ENCODE peak calls at places on chromosomes 12 and 14, in seven cellular contexts. Y is tibial nerve, T is aorta, E is astrocyte, S is prostate gland, B is right lobe of liver, W is dorsolateral prefrontal cortex. U is an unnamed sample.
A peak's percentile ranks its signal among the peaks of the same experiment; 100 is the strongest.

GRCh38 chr12:13208533-13209278 is 12.2 kb downstream of the EMP1 start:
- DNase-seq in Y (no peak), B (no peak), T (no peak), S (no peak), W (no peak), E (no peak), U (no peak)

GRCh38 chr14:25411933-25412757 is 362.2 kb upstream of the STXBP6 start:
- DNase-seq in Y (no peak), E (no peak), B (no peak), W (peak; percentile 44), T (no peak), S (no peak), U (no peak)

GRCh38 chr14:99982449-99983250 is 82.6 kb upstream of the EVL start:
- DNase-seq in Y (no peak), E (peak; percentile 29), T (no peak), B (no peak), W (peak; percentile 43), S (peak; percentile 51), U (no peak)

GRCh38 chr12:2282321-2282720 is 229.5 kb downstream of the CACNA1C start:
- DNase-seq in Y (no peak), S (no peak), E (no peak), B (no peak), W (no peak), T (no peak), U (no peak)

GRCh38 chr12:34291001-34291400 is 268.7 kb downstream of the ALG10 start:
- DNase-seq in S (no peak), E (no peak), W (no peak), T (peak; percentile 55), Y (peak; percentile 0), B (no peak), U (no peak)

GRCh38 chr14:59918824-59919581 is 941 bp upstream of the LRRC9 start:
- DNase-seq in S (peak; percentile 17), W (peak; percentile 10), E (peak; percentile 35), T (no peak), Y (no peak), B (peak; percentile 46), U (no peak)

GRCh38 chr14:68621400-68622365 is 171.2 kb downstream of the ZFP36L1 start:
- DNase-seq in Y (no peak), S (no peak), E (peak; percentile 60), W (peak; percentile 34), T (peak; percentile 86), B (no peak), U (peak; percentile 76)

GRCh38 chr12:3720772-3721171 is 32.1 kb downstream of the CRACR2A start:
- DNase-seq in Y (no peak), W (no peak), E (no peak), T (no peak), S (no peak), B (no peak), U (no peak)

GRCh38 chr14:61749264-61749663 is 13.0 kb upstream of the SNAPC1 start:
- DNase-seq in W (no peak), B (no peak), T (no peak), E (no peak), Y (no peak), S (no peak), U (no peak)

GRCh38 chr12:121823101-121823726 is 19.4 kb downstream of the SETD1B start:
- DNase-seq in T (no peak), B (peak; percentile 55), S (no peak), E (no peak), W (no peak), Y (no peak), U (no peak)

GRCh38 chr12:76199808-76200207 is 115.3 kb upstream of the NAP1L1 start:
- DNase-seq in Y (no peak), W (no peak), T (no peak), E (peak; percentile 69), S (no peak), B (no peak), U (no peak)

GRCh38 chr14:52400846-52401245 is 86.7 kb downstream of the PTGER2 start:
- DNase-seq in S (no peak), W (no peak), T (no peak), Y (no peak), E (no peak), B (no peak), U (no peak)

GRCh38 chr12:5154091-5154490 is 110.4 kb downstream of the KCNA5 start:
- DNase-seq in W (no peak), B (no peak), T (no peak), E (no peak), S (no peak), Y (no peak), U (no peak)

GRCh38 chr14:97783001-97783400 is 985.8 kb downstream of the VRK1 start:
- DNase-seq in T (no peak), Y (no peak), B (no peak), W (no peak), S (no peak), E (no peak), U (no peak)

GRCh38 chr14:90532826-90533525 is 136.1 kb downstream of the CALM1 start:
- DNase-seq in T (no peak), S (no peak), B (peak; percentile 33), W (no peak), Y (no peak), E (no peak), U (peak; percentile 5)

GRCh38 chr12:14629832-14630688 is 62.4 kb upstream of the PLBD1 start:
- DNase-seq in Y (peak; percentile 61), T (peak; percentile 84), S (peak; percentile 72), W (peak; percentile 60), E (peak; percentile 41), B (peak; percentile 63), U (peak; percentile 26)

GRCh38 chr12:125280482-125281377 is 215.5 kb downstream of the AACS start:
- DNase-seq in W (no peak), B (no peak), E (no peak), Y (no peak), T (no peak), S (no peak), U (no peak)

GRCh38 chr12:22271036-22271435 is 63.5 kb downstream of the ST8SIA1 start:
- DNase-seq in S (no peak), B (no peak), T (no peak), E (peak; percentile 94), Y (no peak), W (no peak), U (no peak)

GRCh38 chr14:77296155-77296554 is 24.5 kb downstream of the POMT2 start:
- DNase-seq in Y (no peak), E (no peak), T (no peak), S (no peak), B (no peak), W (no peak), U (no peak)

GRCh38 chr14:24437020-24437735 is 5.4 kb downstream of the SDR39U1 start:
- DNase-seq in Y (no peak), W (no peak), E (no peak), S (no peak), T (no peak), B (no peak), U (no peak)

GRCh38 chr12:2273288-2273687 is 220.5 kb downstream of the CACNA1C start:
- DNase-seq in E (peak; percentile 58), T (peak; percentile 85), Y (no peak), W (no peak), S (no peak), B (no peak), U (no peak)

GRCh38 chr12:83866477-83866876 is 1046.1 kb downstream of the SLC6A15 start:
- DNase-seq in B (no peak), T (no peak), W (no peak), Y (no peak), E (no peak), S (no peak), U (no peak)

GRCh38 chr12:132545183-132545953 is 55.4 kb downstream of the FBRSL1 start:
- DNase-seq in S (no peak), T (no peak), B (no peak), W (no peak), Y (no peak), E (no peak), U (no peak)

GRCh38 chr12:124286414-124286813 is 8.5 kb upstream of the RFLNA start:
- DNase-seq in Y (no peak), S (no peak), W (no peak), E (peak; percentile 76), T (no peak), B (peak; percentile 38), U (no peak)

GRCh38 chr12:58895053-58895452 is 25.3 kb downstream of the LRIG3 start:
- DNase-seq in E (no peak), W (no peak), S (no peak), T (no peak), Y (no peak), B (no peak), U (no peak)

GRCh38 chr12:3218150-3218845 is 141.1 kb downstream of the TSPAN9 start:
- DNase-seq in E (peak; percentile 67), S (peak; percentile 77), B (no peak), T (peak; percentile 95), Y (peak; percentile 67), W (peak; percentile 30), U (peak; percentile 66)

GRCh38 chr14:34623506-34623905 is 6.4 kb downstream of the SNX6 start:
- DNase-seq in E (no peak), Y (no peak), B (no peak), T (no peak), S (no peak), W (no peak), U (no peak)
- H3K27ac ChIP-seq in E (no peak overlapping the region), Y (peak overlapping the region; percentile 50), B (no peak overlapping the region), T (no peak overlapping the region), S (no peak overlapping the region), W (peak overlapping the region; percentile 65), U (no peak overlapping the region)

GRCh38 chr14:74425525-74426201 is 347 bp downstream of the SYNDIG1L start:
- DNase-seq in T (peak; percentile 81), E (no peak), B (no peak), S (no peak), W (peak; percentile 7), Y (no peak), U (peak; percentile 50)

GRCh38 chr14:74426202-74426582 is at the start of gene SYNDIG1L:
- DNase-seq in W (peak; percentile 6), Y (no peak), T (no peak), B (no peak), S (no peak), E (no peak), U (no peak)

GRCh38 chr14:74427651-74428050 is 1.6 kb upstream of the SYNDIG1L start:
- DNase-seq in B (no peak), W (no peak), T (no peak), E (no peak), Y (no peak), S (no peak), U (no peak)

GRCh38 chr14:74429221-74429691 is 3.2 kb upstream of the SYNDIG1L start:
- DNase-seq in S (no peak), B (no peak), Y (no peak), T (no peak), E (no peak), W (no peak), U (no peak)

GRCh38 chr14:74429991-74430390 is 4.0 kb upstream of the SYNDIG1L start:
- DNase-seq in E (no peak), B (no peak), T (no peak), Y (no peak), S (no peak), W (no peak), U (no peak)
- H3K27ac ChIP-seq in E (no peak overlapping the region), B (no peak overlapping the region), T (no peak overlapping the region), Y (no peak overlapping the region), S (no peak overlapping the region), W (no peak overlapping the region), U (no peak overlapping the region)

GRCh38 chr14:105155071-105155651 is 13.4 kb downstream of the JAG2 start:
- DNase-seq in E (no peak), Y (no peak), W (no peak), B (peak; percentile 74), T (peak; percentile 61), S (no peak), U (peak; percentile 6)
- H3K27ac ChIP-seq in E (no peak overlapping the region), Y (no peak overlapping the region), W (no peak overlapping the region), B (no peak overlapping the region), T (no peak overlapping the region), S (no peak overlapping the region), U (peak overlapping the region; percentile 79)

GRCh38 chr12:62270384-62270783 is 10.2 kb downstream of the USP15 start:
- DNase-seq in E (no peak), Y (no peak), B (no peak), W (no peak), S (no peak), T (no peak), U (no peak)
- H3K27ac ChIP-seq in E (no peak overlapping the region), Y (no peak overlapping the region), B (no peak overlapping the region), W (no peak overlapping the region), S (no peak overlapping the region), T (no peak overlapping the region), U (no peak overlapping the region)